ENCODE peak calls at places on chromosome 5, in six cellular contexts. W is Panc1, N is ovary, S is fibroblast of lung, G is lower lobe of right lung, A is endothelial cell of umbilical vein. B is an unnamed sample.

GRCh38 chr5:65474129-65474711 is 7.5 kb downstream of the ADAMTS6 start:
- DNase-seq in W (no peak), N (no peak), S (no peak), G (no peak), A (peak), B (no peak)

GRCh38 chr5:55223219-55223987 is 3.7 kb downstream of the MCIDAS start:
- DNase-seq in W (no peak), N (no peak), S (no peak), G (no peak), A (no peak), B (no peak)

GRCh38 chr5:139725073-139725830 is 70.4 kb upstream of the PSD2 start:
- DNase-seq in W (no peak), N (peak), S (peak), G (peak), A (peak), B (peak)

GRCh38 chr5:10317825-10318682 is 10.4 kb upstream of the CMBL start:
- DNase-seq in W (no peak), N (no peak), S (peak), G (no peak), A (no peak), B (no peak)

GRCh38 chr5:92283521-92283920 is 900.4 kb upstream of the ARRDC3 start:
- DNase-seq in W (no peak), N (no peak), S (peak), G (no peak), A (no peak), B (no peak)

GRCh38 chr5:55714339-55714738 is 2.2 kb upstream of the SLC38A9 start:
- DNase-seq in W (no peak), N (no peak), S (no peak), G (no peak), A (no peak), B (no peak)

GRCh38 chr5:172797800-172798199 is 26.8 kb upstream of the DUSP1 start:
- DNase-seq in W (no peak), N (no peak), S (no peak), G (no peak), A (no peak), B (no peak)

GRCh38 chr5:180154821-180155220 is 54.2 kb downstream of the RASGEF1C start:
- DNase-seq in W (no peak), N (no peak), S (no peak), G (no peak), A (no peak), B (no peak)

GRCh38 chr5:28523887-28524637 is 1485.7 kb upstream of the CDH9 start:
- DNase-seq in W (peak), N (no peak), S (peak), G (no peak), A (peak), B (no peak)

GRCh38 chr5:116442095-116442534 is 132.5 kb downstream of the SEMA6A start:
- DNase-seq in W (no peak), N (no peak), S (peak), G (no peak), A (no peak), B (peak)

GRCh38 chr5:35247645-35248034 is 17.4 kb upstream of the PRLR start:
- DNase-seq in W (no peak), N (no peak), S (peak), G (no peak), A (peak), B (no peak)

GRCh38 chr5:122924719-122925395 is 79.4 kb downstream of the SNX24 start:
- DNase-seq in W (no peak), N (no peak), S (no peak), G (no peak), A (no peak), B (no peak)

GRCh38 chr5:140322751-140323731 is 20.1 kb upstream of the PFDN1 start:
- DNase-seq in W (no peak), N (no peak), S (peak), G (no peak), A (peak), B (no peak)

GRCh38 chr5:53059281-53059680 is 50.3 kb downstream of the MOCS2 start:
- DNase-seq in W (no peak), N (no peak), S (peak), G (no peak), A (no peak), B (no peak)

GRCh38 chr5:14593326-14594036 is 11.9 kb downstream of the OTULINL start:
- DNase-seq in W (no peak), N (no peak), S (peak), G (no peak), A (no peak), B (no peak)

GRCh38 chr5:124783794-124784193 is 37.4 kb upstream of the ZNF608 start:
- DNase-seq in W (no peak), N (no peak), S (peak), G (no peak), A (no peak), B (no peak)

GRCh38 chr5:154758501-154758900 is 3.3 kb downstream of the LARP1 start:
- DNase-seq in W (no peak), N (no peak), S (no peak), G (no peak), A (no peak), B (no peak)

GRCh38 chr5:2093859-2094615 is 211.3 kb upstream of the IRX4 start:
- DNase-seq in W (peak), N (no peak), S (no peak), G (no peak), A (no peak), B (peak)

GRCh38 chr5:90022002-90022710 is 387.4 kb downstream of the CETN3 start:
- DNase-seq in W (no peak), N (no peak), S (peak), G (no peak), A (peak), B (no peak)

GRCh38 chr5:38639377-38640011 is 83.0 kb upstream of the LIFR start:
- DNase-seq in W (no peak), N (no peak), S (no peak), G (no peak), A (no peak), B (no peak)

GRCh38 chr5:144391044-144391443 is 220.4 kb downstream of the KCTD16 start:
- DNase-seq in W (no peak), N (no peak), S (no peak), G (no peak), A (no peak), B (no peak)

GRCh38 chr5:144395704-144396103 is 225.0 kb downstream of the KCTD16 start:
- DNase-seq in W (no peak), N (no peak), S (no peak), G (no peak), A (no peak), B (no peak)

GRCh38 chr5:144390133-144390532 is 219.5 kb downstream of the KCTD16 start:
- DNase-seq in W (no peak), N (no peak), S (no peak), G (no peak), A (peak), B (no peak)

GRCh38 chr5:144394036-144394435 is 223.4 kb downstream of the KCTD16 start:
- DNase-seq in W (no peak), N (no peak), S (no peak), G (no peak), A (no peak), B (no peak)
- TF ChIP-seq CTCF in W (no peak), N (no peak), S (no peak), G (no peak), A (no peak), B (no peak)

DNA sequence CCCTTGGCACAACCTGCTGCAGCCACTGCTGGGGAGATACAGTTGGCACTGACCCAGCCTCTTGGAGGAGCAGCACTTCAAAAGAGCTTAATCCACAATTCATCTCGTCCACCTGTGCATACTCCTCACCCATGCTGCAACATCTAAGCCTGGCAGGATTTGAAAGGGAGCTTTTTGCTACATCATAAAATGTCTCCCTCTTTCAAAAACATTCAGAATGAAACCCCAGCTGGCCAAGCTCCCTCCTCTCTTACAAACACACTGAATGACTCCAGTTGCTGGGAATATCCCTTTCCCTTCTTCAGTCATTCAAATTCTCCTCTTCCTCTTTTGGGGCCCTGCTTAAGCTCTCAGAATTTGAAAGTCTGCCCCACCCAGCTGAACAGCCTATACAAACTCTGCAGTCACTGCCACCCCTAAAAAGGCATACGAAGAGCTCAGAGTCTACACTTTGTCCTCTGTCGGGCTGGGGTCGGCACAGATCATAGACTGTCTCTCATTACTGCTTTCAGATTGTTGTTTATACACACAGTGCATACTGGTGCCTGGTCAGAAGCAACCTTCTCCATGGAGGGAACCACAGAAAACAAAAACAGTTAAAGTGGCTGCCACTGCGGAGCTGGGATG is 8.8 kb upstream of the C5orf15 start:
- DNase-seq in W (no peak), N (no peak), S (peak), G (no peak), A (no peak), B (no peak)
- H3K27ac ChIP-seq in W (no peak), N (no peak), S (peak), G (no peak), A (peak), B (peak)

GRCh38 chr5:80884851-80885697 is 75.1 kb upstream of the RASGRF2 start:
- DNase-seq in W (no peak), N (no peak), S (no peak), G (no peak), A (peak), B (no peak)
- H3K4me3 ChIP-seq in W (no peak), N (no peak), S (no peak), G (no peak), A (no peak), B (no peak)

GRCh38 chr5:112237456-112237855 is 181.6 kb downstream of the EPB41L4A start:
- DNase-seq in W (no peak), N (no peak), S (no peak), G (no peak), A (no peak), B (no peak)

GRCh38 chr5:112245616-112246015 is 173.5 kb downstream of the EPB41L4A start:
- DNase-seq in W (no peak), N (no peak), S (no peak), G (no peak), A (no peak), B (no peak)

GRCh38 chr5:112238473-112238872 is 180.6 kb downstream of the EPB41L4A start:
- DNase-seq in W (no peak), N (no peak), S (no peak), G (no peak), A (no peak), B (no peak)

DNA sequence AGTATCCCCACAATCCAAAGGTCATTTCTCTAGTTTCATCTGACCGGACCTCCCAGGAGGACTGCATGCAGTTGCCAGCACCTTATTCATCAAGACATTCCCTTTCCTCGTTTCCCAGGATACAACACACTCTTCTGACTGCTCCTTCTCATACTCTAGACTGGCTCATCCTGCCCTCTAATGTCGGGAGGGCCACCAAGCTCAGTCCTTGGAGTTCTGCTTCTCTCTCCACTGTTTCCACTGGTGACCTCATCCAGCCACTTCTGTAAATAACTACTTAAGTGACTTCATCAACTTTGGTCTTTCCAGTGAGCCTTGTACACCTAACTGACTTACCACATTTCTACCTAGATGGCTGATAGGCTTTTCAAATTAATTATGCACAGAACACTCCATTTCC is 179.1 kb downstream of the EPB41L4A start:
- DNase-seq in W (no peak), N (no peak), S (peak), G (no peak), A (no peak), B (no peak)
- TF ChIP-seq CTCF in W (no peak), N (no peak), S (no peak), G (no peak), A (no peak), B (no peak)

GRCh38 chr5:157558681-157559080 is 16.9 kb downstream of the ADAM19 start:
- DNase-seq in W (no peak), N (no peak), S (peak), G (no peak), A (no peak), B (no peak)
- H3K27ac ChIP-seq in W (no peak), N (no peak), S (peak), G (no peak), A (no peak), B (peak)

DNA sequence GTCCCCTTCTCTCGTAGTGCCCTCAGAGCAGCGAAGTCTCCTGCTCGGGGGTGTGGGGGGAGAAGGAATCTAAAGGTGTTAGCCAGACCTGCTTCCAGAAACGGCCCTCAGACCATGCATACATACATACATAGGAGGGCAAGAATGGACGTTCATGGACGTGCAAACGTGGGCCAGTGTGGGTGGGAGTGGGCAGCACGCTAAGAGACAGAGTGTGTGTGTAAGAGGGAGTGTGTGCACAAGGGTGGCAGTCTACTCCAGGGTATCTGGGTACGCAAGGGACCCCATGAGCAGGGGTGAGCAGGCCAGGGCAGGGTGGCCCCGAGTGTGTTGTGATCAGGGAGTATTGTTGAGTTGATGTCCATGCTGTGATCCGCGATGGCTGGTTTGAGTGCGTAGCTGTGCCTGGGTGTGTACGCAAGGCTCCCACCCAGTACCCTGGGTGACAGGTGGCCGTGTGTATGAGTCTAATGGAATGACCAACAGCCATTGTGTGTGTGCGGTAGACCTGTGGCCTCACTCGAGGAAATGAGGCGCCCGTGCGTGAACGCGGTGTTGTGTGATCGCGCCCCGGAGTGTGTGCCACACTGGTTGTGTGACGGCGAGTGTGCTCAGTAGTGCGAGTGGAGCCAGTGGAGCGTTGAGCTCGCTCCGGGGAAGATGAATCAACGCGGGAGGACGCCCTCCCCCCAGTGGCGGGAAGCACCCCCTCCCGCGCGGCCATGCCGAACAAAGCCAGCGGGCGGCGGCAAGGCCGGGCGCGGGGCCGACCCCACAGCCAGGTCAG is 826 bp downstream of the GPRIN1 start:
- DNase-seq in W (no peak), N (no peak), S (no peak), G (no peak), A (no peak), B (no peak)
- H3K4me3 ChIP-seq in W (peak), N (peak), S (peak), G (peak), A (no peak), B (peak)

GRCh38 chr5:40681351-40682311 is 1.9 kb downstream of the PTGER4 start:
- DNase-seq in W (no peak), N (no peak), S (peak), G (peak), A (peak), B (peak)

GRCh38 chr5:40679998-40680681 is 425 bp downstream of the PTGER4 start:
- DNase-seq in W (no peak), N (no peak), S (no peak), G (peak), A (no peak), B (no peak)

GRCh38 chr5:40682431-40683017 is 2.8 kb downstream of the PTGER4 start:
- DNase-seq in W (no peak), N (no peak), S (no peak), G (peak), A (peak), B (no peak)

GRCh38 chr5:40679071-40679997 is at the start of gene PTGER4:
- DNase-seq in W (peak), N (peak), S (peak), G (peak), A (peak), B (peak)

GRCh38 chr5:40680741-40681350 is 1.1 kb downstream of the PTGER4 start:
- DNase-seq in W (no peak), N (no peak), S (no peak), G (peak), A (peak), B (peak)
- TF ChIP-seq CTCF in W (peak), N (no peak), S (no peak), G (no peak), A (peak), B (no peak)

GRCh38 chr5:149414405-149415244 is 35.5 kb upstream of the IL17B start:
- DNase-seq in W (no peak), N (peak), S (peak), G (no peak), A (no peak), B (peak)

GRCh38 chr5:149412783-149413476 is 33.8 kb upstream of the IL17B start:
- DNase-seq in W (no peak), N (peak), S (no peak), G (no peak), A (no peak), B (peak)

GRCh38 chr5:149411738-149412519 is 32.8 kb upstream of the IL17B start:
- DNase-seq in W (no peak), N (no peak), S (no peak), G (no peak), A (no peak), B (no peak)

GRCh38 chr5:149415245-149415967 is 36.3 kb upstream of the IL17B start:
- DNase-seq in W (no peak), N (no peak), S (peak), G (peak), A (no peak), B (no peak)

GRCh38 chr5:149413477-149414210 is 34.6 kb upstream of the IL17B start:
- DNase-seq in W (no peak), N (no peak), S (no peak), G (no peak), A (no peak), B (no peak)
- H3K27ac ChIP-seq in W (no peak), N (peak), S (peak), G (peak), A (no peak), B (peak)